ENCODE peak calls at places on chromosomes 5 and 9, in seven cellular contexts. One of them, this sample, is unnamed.

GRCh38 chr5:73183491-73183891 is 10.5 kb downstream of the TMEM174 start:
- DNase-seq in mucosa of gallbladder: peak
- DNase-seq in breast epithelium: no peak
- DNase-seq in HFFc6: no peak
- DNase-seq in cerebellar cortex: no peak
- DNase-seq in EL: no peak
- DNase-seq in stimulated activated CD8-positive, alpha-beta memory T cell treated with anti-CD3 and anti-CD28 coated beads, Interleukin-15, amount 100 ng/mL, for 4 hours: no peak
- DNase-seq in this sample: no peak

GRCh38 chr9:130288926-130289705 is 23.6 kb downstream of the HMCN2 start:
- DNase-seq in stimulated activated CD8-positive, alpha-beta memory T cell treated with anti-CD3 and anti-CD28 coated beads, Interleukin-15, amount 100 ng/mL, for 4 hours: no peak
- DNase-seq in mucosa of gallbladder: no peak
- DNase-seq in HFFc6: no peak
- DNase-seq in breast epithelium: no peak
- DNase-seq in cerebellar cortex: no peak
- DNase-seq in EL: no peak
- DNase-seq in this sample: no peak

GRCh38 chr9:133818444-133818843 is 80.3 kb upstream of the SARDH start:
- DNase-seq in breast epithelium: no peak
- DNase-seq in cerebellar cortex: no peak
- DNase-seq in HFFc6: no peak
- DNase-seq in stimulated activated CD8-positive, alpha-beta memory T cell treated with anti-CD3 and anti-CD28 coated beads, Interleukin-15, amount 100 ng/mL, for 4 hours: no peak
- DNase-seq in EL: no peak
- DNase-seq in mucosa of gallbladder: no peak
- DNase-seq in this sample: no peak

GRCh38 chr5:61162832-61163567 is 732 bp upstream of the SMIM15 start:
- DNase-seq in HFFc6: peak
- DNase-seq in EL: peak
- DNase-seq in cerebellar cortex: peak
- DNase-seq in breast epithelium: no peak
- DNase-seq in stimulated activated CD8-positive, alpha-beta memory T cell treated with anti-CD3 and anti-CD28 coated beads, Interleukin-15, amount 100 ng/mL, for 4 hours: no peak
- DNase-seq in mucosa of gallbladder: no peak
- DNase-seq in this sample: no peak

GRCh38 chr5:14859980-14860379 is 11.6 kb downstream of the ANKH start:
- DNase-seq in HFFc6: no peak
- DNase-seq in stimulated activated CD8-positive, alpha-beta memory T cell treated with anti-CD3 and anti-CD28 coated beads, Interleukin-15, amount 100 ng/mL, for 4 hours: no peak
- DNase-seq in mucosa of gallbladder: no peak
- DNase-seq in breast epithelium: peak
- DNase-seq in EL: no peak
- DNase-seq in cerebellar cortex: peak
- DNase-seq in this sample: no peak

GRCh38 chr5:160926428-160926827 is 74.4 kb upstream of the ATP10B start:
- DNase-seq in cerebellar cortex: peak
- DNase-seq in breast epithelium: peak
- DNase-seq in stimulated activated CD8-positive, alpha-beta memory T cell treated with anti-CD3 and anti-CD28 coated beads, Interleukin-15, amount 100 ng/mL, for 4 hours: no peak
- DNase-seq in EL: no peak
- DNase-seq in mucosa of gallbladder: peak
- DNase-seq in HFFc6: no peak
- DNase-seq in this sample: no peak

GRCh38 chr5:140298183-140298601 is 4.7 kb downstream of the PFDN1 start:
- DNase-seq in cerebellar cortex: peak
- DNase-seq in HFFc6: peak
- DNase-seq in breast epithelium: no peak
- DNase-seq in stimulated activated CD8-positive, alpha-beta memory T cell treated with anti-CD3 and anti-CD28 coated beads, Interleukin-15, amount 100 ng/mL, for 4 hours: no peak
- DNase-seq in EL: peak
- DNase-seq in mucosa of gallbladder: no peak
- DNase-seq in this sample: no peak

GRCh38 chr5:166509085-166509484 is 1782.4 kb upstream of the WWC1 start:
- DNase-seq in stimulated activated CD8-positive, alpha-beta memory T cell treated with anti-CD3 and anti-CD28 coated beads, Interleukin-15, amount 100 ng/mL, for 4 hours: no peak
- DNase-seq in mucosa of gallbladder: no peak
- DNase-seq in EL: no peak
- DNase-seq in HFFc6: no peak
- DNase-seq in cerebellar cortex: no peak
- DNase-seq in breast epithelium: no peak
- DNase-seq in this sample: no peak

GRCh38 chr9:80500300-80500699 is 928.5 kb downstream of the TLE4 start:
- DNase-seq in cerebellar cortex: no peak
- DNase-seq in breast epithelium: no peak
- DNase-seq in stimulated activated CD8-positive, alpha-beta memory T cell treated with anti-CD3 and anti-CD28 coated beads, Interleukin-15, amount 100 ng/mL, for 4 hours: no peak
- DNase-seq in EL: no peak
- DNase-seq in HFFc6: no peak
- DNase-seq in mucosa of gallbladder: no peak
- DNase-seq in this sample: no peak